ENCODE peak calls at places on chromosomes 16 and 17, in six cellular contexts. U is cardiac fibroblast, F is astrocyte, N is progenitor cell of endocrine pancreas, H is suprapubic skin, V is IMR-90. P is an unnamed sample.

GRCh38 chr17:64572682-64573154 is 65.9 kb downstream of the CEP95 start:
- DNase-seq in U (peak; percentile 81), V (peak; percentile 61), N (no peak), F (peak; percentile 62), H (no peak), P (peak; percentile 80)

GRCh38 chr16:86089341-86089900 is 190.5 kb downstream of the IRF8 start:
- DNase-seq in U (no peak), F (no peak), H (peak; percentile 24), V (no peak), N (no peak), P (no peak)

GRCh38 chr16:69003500-69003899 is 102.0 kb upstream of the HAS3 start:
- DNase-seq in F (no peak), H (no peak), U (peak; percentile 13), N (no peak), V (no peak), P (no peak)

GRCh38 chr16:52191533-52192134 is 355.3 kb downstream of the TOX3 start:
- DNase-seq in V (peak; percentile 58), N (peak; percentile 66), F (peak; percentile 20), U (peak; percentile 76), H (peak; percentile 65), P (peak; percentile 43)

GRCh38 chr17:12599185-12599920 is 66.3 kb upstream of the MYOCD start:
- DNase-seq in N (no peak), H (no peak), V (peak; percentile 86), F (no peak), U (peak; percentile 19), P (peak; percentile 27)

GRCh38 chr17:37462492-37462891 is 27.2 kb upstream of the DUSP14 start:
- DNase-seq in F (no peak), N (no peak), U (no peak), H (no peak), V (no peak), P (no peak)

GRCh38 chr17:63035271-63035670 is 69.2 kb downstream of the TANC2 start:
- DNase-seq in V (peak; percentile 90), F (peak; percentile 79), N (no peak), H (no peak), U (peak; percentile 82), P (peak; percentile 80)

GRCh38 chr16:55976815-55977214 is 101.6 kb upstream of the CES5A start:
- DNase-seq in H (no peak), U (no peak), F (no peak), V (no peak), N (no peak), P (no peak)

GRCh38 chr16:10878644-10879498 is 1.9 kb downstream of the CIITA start:
- DNase-seq in U (peak; percentile 8), N (no peak), V (peak; percentile 19), F (no peak), H (peak; percentile 69), P (no peak)

GRCh38 chr16:89096768-89097527 is 3.3 kb downstream of the ACSF3 start:
- DNase-seq in F (no peak), H (no peak), N (no peak), V (peak; percentile 12), U (no peak), P (no peak)

GRCh38 chr16:57798953-57799618 is 3.2 kb downstream of the KIFC3 start:
- DNase-seq in U (no peak), F (no peak), N (no peak), H (no peak), V (no peak), P (no peak)

GRCh38 chr17:226773-227580 is 45.5 kb upstream of the DOC2B start:
- DNase-seq in V (no peak), F (no peak), U (no peak), N (no peak), H (peak; percentile 49), P (no peak)

GRCh38 chr16:15689290-15689689 is 39.2 kb downstream of the NDE1 start:
- DNase-seq in U (peak; percentile 70), H (no peak), N (no peak), V (peak; percentile 49), F (peak; percentile 29), P (peak; percentile 19)

GRCh38 chr17:55743103-55743679 is 7.7 kb upstream of the PCTP start:
- DNase-seq in F (peak; percentile 45), H (no peak), U (peak; percentile 19), V (no peak), N (no peak), P (no peak)

GRCh38 chr17:55740515-55741352 is 10.1 kb upstream of the PCTP start:
- DNase-seq in V (no peak), N (no peak), H (no peak), F (no peak), U (no peak), P (no peak)

GRCh38 chr17:55741353-55741700 is 9.5 kb upstream of the PCTP start:
- DNase-seq in V (no peak), H (no peak), N (no peak), U (no peak), F (no peak), P (no peak)

GRCh38 chr17:55745258-55745657 is 5.6 kb upstream of the PCTP start:
- DNase-seq in N (no peak), H (no peak), V (no peak), F (no peak), U (no peak), P (no peak)

DNA sequence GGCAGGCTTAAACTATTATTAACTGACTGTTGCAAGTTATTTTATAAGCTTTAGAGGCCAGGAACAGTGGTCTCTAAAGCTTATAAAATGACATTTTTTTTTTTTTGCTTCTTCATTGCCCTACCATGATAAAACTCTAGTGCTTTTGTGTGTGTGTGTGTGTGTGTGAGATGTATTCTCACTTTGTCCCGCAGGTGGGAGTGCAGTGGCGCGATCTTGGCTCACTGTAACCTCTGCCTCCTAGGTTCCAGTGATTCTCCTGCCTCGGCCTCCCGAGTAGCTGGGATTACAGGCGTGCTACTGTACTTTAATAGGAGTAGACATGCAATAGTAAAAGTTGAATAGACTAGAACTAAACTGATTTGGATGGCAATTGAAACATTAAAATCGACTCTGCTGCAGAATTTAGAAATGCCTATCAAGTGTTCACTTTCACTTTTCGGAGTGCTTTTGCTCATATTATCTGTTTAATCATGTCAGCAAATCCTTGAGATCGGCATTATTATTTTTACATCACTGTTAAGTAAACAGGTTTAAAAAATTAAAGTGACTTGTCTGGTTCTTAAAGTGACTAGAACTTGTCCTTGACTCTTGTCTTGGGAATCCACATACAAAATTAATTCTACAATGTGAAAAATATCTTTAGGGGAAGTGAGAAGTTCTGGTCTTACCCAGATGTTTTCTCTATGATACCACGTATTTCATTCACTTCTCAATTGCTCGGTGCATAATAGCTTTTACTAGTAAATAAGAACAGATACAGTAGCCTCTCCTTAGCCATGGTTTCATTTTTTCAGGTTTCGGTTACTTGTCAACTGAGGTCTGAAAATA is 8.4 kb upstream of the PCTP start:
- DNase-seq in H (no peak), F (no peak), U (no peak), N (no peak), V (no peak), P (no peak)
- TF ChIP-seq CTCF in H (no peak), F (no peak), U (no peak), N (no peak), V (no peak), P (no peak)

GRCh38 chr16:73215482-73216377 is 167.8 kb upstream of the ZFHX3 start:
- DNase-seq in N (no peak), V (peak; percentile 83), U (peak; percentile 81), H (no peak), F (peak; percentile 80), P (peak; percentile 77)

GRCh38 chr16:73217654-73218053 is 169.7 kb upstream of the ZFHX3 start:
- DNase-seq in F (no peak), U (no peak), V (no peak), H (no peak), N (no peak), P (no peak)

GRCh38 chr16:73214825-73215481 is 167.0 kb upstream of the ZFHX3 start:
- DNase-seq in F (peak; percentile 98), H (no peak), V (peak; percentile 93), N (no peak), U (peak; percentile 85), P (peak; percentile 97)

GRCh38 chr16:73216932-73217331 is 169.0 kb upstream of the ZFHX3 start:
- DNase-seq in U (peak; percentile 39), V (peak; percentile 44), N (no peak), H (no peak), F (no peak), P (peak; percentile 14)

GRCh38 chr16:73219176-73219575 is 171.2 kb upstream of the ZFHX3 start:
- DNase-seq in U (no peak), V (no peak), F (no peak), N (no peak), H (no peak), P (no peak)
- TF ChIP-seq CTCF in U (peak; percentile 20), V (no peak), F (peak; percentile 7), N (no peak), H (no peak), P (peak; percentile 65)

DNA sequence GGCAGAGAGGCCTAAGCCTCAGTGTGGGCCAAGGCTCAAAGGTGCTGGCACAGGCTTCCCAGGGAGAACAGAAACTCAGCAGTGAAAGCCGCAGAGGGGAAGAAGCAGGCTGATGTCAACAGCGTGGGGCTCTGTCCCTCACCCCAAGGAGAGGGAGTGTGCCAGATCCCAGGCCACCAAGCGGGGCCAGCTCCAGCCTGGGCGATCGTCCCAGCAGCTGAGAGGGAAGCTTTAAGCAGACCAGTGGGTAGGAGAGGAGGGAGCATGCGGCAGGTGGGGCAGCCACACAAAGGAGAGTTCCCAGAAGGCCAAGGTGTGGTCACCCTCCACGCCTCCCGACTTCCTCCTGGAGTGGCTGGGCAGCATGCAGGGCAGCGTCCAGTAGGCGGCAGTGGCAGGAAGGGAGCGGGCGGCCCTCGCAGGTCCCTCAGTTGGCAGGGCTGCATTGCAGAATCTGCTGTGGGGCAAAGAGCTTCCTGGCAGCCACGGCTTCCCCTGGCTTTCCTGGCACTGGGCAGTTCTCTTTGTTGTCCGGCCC is 6.0 kb downstream of the SYNGR2 start:
- DNase-seq in V (no peak), N (no peak), H (peak; percentile 87), F (no peak), U (no peak), P (no peak)
- TF ChIP-seq CTCF in V (no peak), N (no peak), H (peak; percentile 32), F (no peak), U (no peak), P (no peak)

GRCh38 chr17:76382305-76382802 is 2.1 kb upstream of the SPHK1 start:
- DNase-seq in N (peak; percentile 47), F (peak; percentile 61), V (peak; percentile 67), U (peak; percentile 47), H (no peak), P (no peak)

GRCh38 chr17:76384222-76384986 is at the start of gene SPHK1:
- DNase-seq in H (no peak), V (peak; percentile 81), F (peak; percentile 71), U (peak; percentile 81), N (peak; percentile 44), P (peak; percentile 66)

GRCh38 chr17:76384987-76385891 is 830 bp downstream of the SPHK1 start:
- DNase-seq in H (peak; percentile 86), V (peak; percentile 73), U (peak; percentile 91), F (peak; percentile 55), N (no peak), P (peak; percentile 70)

GRCh38 chr17:76382803-76383644 is 1.4 kb upstream of the SPHK1 start:
- DNase-seq in V (peak; percentile 78), F (peak; percentile 80), H (no peak), U (peak; percentile 79), N (peak; percentile 41), P (peak; percentile 41)

DNA sequence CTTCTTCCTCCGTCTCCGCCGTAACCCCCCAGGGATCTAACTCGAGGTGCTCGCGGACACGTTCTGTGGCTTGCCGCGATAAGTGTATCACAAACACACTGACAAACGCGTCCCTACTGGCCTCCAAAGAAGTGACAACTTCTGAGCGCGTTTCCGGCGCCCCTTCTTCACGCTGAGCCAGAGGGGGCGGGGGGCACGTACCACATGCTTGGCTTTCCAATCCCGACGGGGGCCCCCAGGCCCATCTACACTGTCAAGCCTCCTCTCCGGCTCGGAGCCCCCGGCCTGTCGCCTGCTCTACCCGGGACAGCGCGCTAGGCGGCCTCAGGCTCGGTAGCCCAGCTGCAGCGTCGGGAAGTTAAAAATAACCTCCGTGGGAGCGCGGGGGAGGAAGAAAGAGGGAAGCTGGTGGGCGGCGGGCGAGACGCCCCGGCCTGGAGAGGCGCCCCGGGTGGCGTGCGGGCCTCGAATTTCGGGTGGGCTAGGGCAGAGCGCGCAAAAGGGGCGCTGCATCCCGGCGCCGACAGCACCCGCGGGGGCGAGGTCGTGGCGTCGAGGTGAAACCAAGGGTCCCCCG is 676 bp upstream of the SPHK1 start:
- DNase-seq in F (peak; percentile 50), U (peak; percentile 68), N (peak; percentile 43), V (peak; percentile 53), H (no peak), P (peak; percentile 41)
- TF ChIP-seq CTCF in F (no peak), U (peak; percentile 35), N (peak; percentile 34), V (peak; percentile 33), H (peak; percentile 8), P (peak; percentile 56)